ENCODE peak calls at places on chromosomes 1 and 21, in four cellular contexts. J is NCI-H187 treated with DMSO at 0.1 percent for 48 hours, C is stomach, B is OCI-LY7. H is an unnamed sample.

GRCh38 chr1:210250665-210250997 is 18.0 kb downstream of the SERTAD4 start:
- DNase-seq in B (no peak), J (no peak), C (peak), H (peak)

GRCh38 chr1:199311478-199312242 is 672.8 kb downstream of the PTPRC start:
- DNase-seq in C (no peak), J (no peak), B (no peak), H (peak)

GRCh38 chr1:241934181-241934815 is 23.3 kb upstream of the BECN2 start:
- DNase-seq in C (no peak), J (no peak), B (no peak), H (peak)

GRCh38 chr1:59146651-59147358 is 150.1 kb upstream of the FGGY start:
- DNase-seq in C (peak), J (no peak), B (no peak), H (peak)

GRCh38 chr21:33299181-33299752 is 25.5 kb upstream of the IFNAR1 start:
- DNase-seq in C (no peak), J (no peak), B (peak), H (peak)

GRCh38 chr1:202806845-202807366 is 1.3 kb downstream of the KDM5B start:
- DNase-seq in C (no peak), B (no peak), J (no peak), H (peak)

GRCh38 chr1:61450454-61451213 is 274.3 kb downstream of the TM2D1 start:
- DNase-seq in B (no peak), J (no peak), C (no peak), H (no peak)

GRCh38 chr1:53585116-53585515 is 125.9 kb downstream of the DMRTB1 start:
- DNase-seq in B (peak), J (no peak), C (peak), H (no peak)

GRCh38 chr1:30403732-30404131 is 319.7 kb downstream of the MATN1 start:
- DNase-seq in J (no peak), C (no peak), B (no peak), H (no peak)

GRCh38 chr1:152886758-152887409 is 8.8 kb downstream of the SMCP start:
- DNase-seq in C (no peak), B (no peak), J (no peak), H (no peak)

GRCh38 chr1:154478639-154479038 is 23.4 kb upstream of the TDRD10 start:
- DNase-seq in J (no peak), C (no peak), B (peak), H (no peak)

GRCh38 chr21:42760977-42761751 is 107.7 kb downstream of the PDE9A start:
- DNase-seq in J (no peak), C (no peak), B (no peak), H (no peak)

GRCh38 chr1:77513839-77514763 is 168.4 kb downstream of the ZZZ3 start:
- DNase-seq in C (no peak), B (no peak), J (no peak), H (peak)

GRCh38 chr1:231094421-231094820 is 54.4 kb upstream of the FAM89A start:
- DNase-seq in C (no peak), J (no peak), B (no peak), H (no peak)

GRCh38 chr1:10236405-10237156 is 26.2 kb downstream of the KIF1B start:
- DNase-seq in B (no peak), C (no peak), J (no peak), H (no peak)

GRCh38 chr1:43836267-43836951 is 97.2 kb upstream of the ARTN start:
- DNase-seq in J (peak), B (peak), C (peak), H (no peak)

GRCh38 chr1:209643295-209644020 is 8.8 kb downstream of the LAMB3 start:
- DNase-seq in C (no peak), B (no peak), J (no peak), H (no peak)

GRCh38 chr1:211518330-211519289 is 26.6 kb upstream of the RD3 start:
- DNase-seq in B (peak), J (no peak), C (no peak), H (no peak)

GRCh38 chr21:46211376-46211775 is 17.2 kb downstream of the LSS start:
- DNase-seq in J (no peak), C (no peak), B (no peak), H (no peak)

GRCh38 chr1:178472531-178472930 is 24.2 kb downstream of the CLEC20A start:
- DNase-seq in C (no peak), B (no peak), J (no peak), H (no peak)

GRCh38 chr1:206985162-206985749 is 15.0 kb upstream of the FCAMR start:
- DNase-seq in B (no peak), C (no peak), J (no peak), H (no peak)

GRCh38 chr1:6415979-6416656 is 3.6 kb downstream of the HES2 start:
- DNase-seq in J (no peak), C (no peak), B (no peak), H (no peak)

GRCh38 chr1:116769561-116769977 is 15.3 kb downstream of the CD2 start:
- DNase-seq in B (peak), C (no peak), J (no peak), H (no peak)

GRCh38 chr1:15153184-15153841 is at the start of gene TMEM51:
- DNase-seq in B (no peak), C (peak), J (no peak), H (peak)

GRCh38 chr1:42453386-42453785 is 2.4 kb downstream of the ZMYND12 start:
- DNase-seq in B (no peak), C (no peak), J (no peak), H (no peak)

GRCh38 chr1:181251713-181252075 is 163.2 kb downstream of the IER5 start:
- DNase-seq in C (no peak), B (no peak), J (no peak), H (peak)